ENCODE peak calls at places on chromosomes 6 and 20, in nine cellular contexts. I is bronchial epithelial cell; P is kidney glomerular epithelial cell; F is left cardiac atrium; N is NCI-H2171; Y is neural progenitor cell; J is naive thymus-derived CD8-positive, alpha-beta T cell; R is stimulated activated CD4-positive, alpha-beta T cell treated with anti-CD3 and anti-CD28 coated beads, Interleukin-4, amount 100 ng/mL, for 48 hours; C is globus pallidus. X is an unnamed sample.

GRCh38 chr6:104256547-104257144 is 603.1 kb downstream of the HACE1 start:
- DNase-seq in I (no peak), P (no peak), F (no peak), N (no peak), Y (no peak), J (no peak), R (no peak), C (no peak), X (no peak)

GRCh38 chr6:101102702-101103101 is 221.6 kb upstream of the ASCC3 start:
- DNase-seq in I (peak; percentile 23), P (no peak), F (no peak), N (no peak), Y (no peak), J (no peak), R (no peak), C (no peak), X (no peak)

GRCh38 chr20:53468583-53468982 is 125.1 kb downstream of the ZNF217 start:
- DNase-seq in I (no peak), P (no peak), F (no peak), N (no peak), Y (no peak), J (no peak), R (no peak), C (no peak), X (no peak)

GRCh38 chr6:135014353-135014832 is 40.2 kb downstream of the HBS1L start:
- DNase-seq in I (no peak), P (no peak), F (no peak), N (no peak), Y (no peak), J (no peak), R (no peak), C (no peak), X (no peak)

GRCh38 chr20:38805958-38806854 is 709 bp downstream of the PPP1R16B start:
- DNase-seq in I (no peak), P (no peak), F (no peak), N (no peak), Y (peak; percentile 42), J (peak; percentile 60), R (peak; percentile 22), C (no peak), X (peak; percentile 29)

GRCh38 chr6:137657351-137657911 is 163.2 kb upstream of the OLIG3 start:
- DNase-seq in I (peak; percentile 86), P (peak; percentile 30), F (no peak), N (no peak), Y (no peak), J (no peak), R (no peak), C (no peak), X (no peak)

GRCh38 chr20:41249371-41249770 is 68.2 kb downstream of the ZHX3 start:
- DNase-seq in I (peak; percentile 87), P (peak; percentile 88), F (peak; percentile 84), N (no peak), Y (peak; percentile 19), J (no peak), R (no peak), C (peak; percentile 68), X (no peak)

GRCh38 chr6:168043193-168043847 is 35.7 kb downstream of the FRMD1 start:
- DNase-seq in I (no peak), P (no peak), F (no peak), N (no peak), Y (no peak), J (no peak), R (no peak), C (no peak), X (no peak)

GRCh38 chr6:63452117-63452516 is 120.2 kb upstream of the LOC128125822 start:
- DNase-seq in I (peak; percentile 40), P (no peak), F (no peak), N (no peak), Y (no peak), J (no peak), R (no peak), C (no peak), X (no peak)

GRCh38 chr6:111087106-111087835 is at the start of gene SLC16A10:
- DNase-seq in I (no peak), P (peak; percentile 38), F (peak; percentile 68), N (peak; percentile 90), Y (peak; percentile 89), J (peak; percentile 92), R (peak; percentile 62), C (peak; percentile 28), X (peak; percentile 81)

GRCh38 chr6:142187209-142187608 is 40.1 kb downstream of the VTA1 start:
- DNase-seq in I (peak; percentile 34), P (no peak), F (peak; percentile 72), N (peak; percentile 7), Y (no peak), J (no peak), R (no peak), C (no peak), X (no peak)

GRCh38 chr6:149365197-149365596 is 34.9 kb upstream of the SUMO4 start:
- DNase-seq in I (no peak), P (no peak), F (no peak), N (no peak), Y (no peak), J (no peak), R (no peak), C (no peak), X (no peak)

GRCh38 chr20:6715350-6716063 is 52.0 kb upstream of the BMP2 start:
- DNase-seq in I (no peak), P (no peak), F (no peak), N (no peak), Y (no peak), J (no peak), R (no peak), C (no peak), X (no peak)

GRCh38 chr6:3252369-3252768 is 6.4 kb upstream of the PSMG4 start:
- DNase-seq in I (no peak), P (no peak), F (no peak), N (no peak), Y (no peak), J (no peak), R (no peak), C (no peak), X (no peak)

GRCh38 chr6:27761391-27761790 is 150.8 kb downstream of the OR2B2 start:
- DNase-seq in I (no peak), P (no peak), F (no peak), N (no peak), Y (no peak), J (no peak), R (no peak), C (no peak), X (no peak)

GRCh38 chr20:48425776-48426175 is 402.0 kb downstream of the PREX1 start:
- DNase-seq in I (no peak), P (no peak), F (no peak), N (peak; percentile 25), Y (peak; percentile 70), J (no peak), R (no peak), C (no peak), X (no peak)

GRCh38 chr20:41783423-41784220 is 165.4 kb upstream of the CHD6 start:
- DNase-seq in I (no peak), P (no peak), F (no peak), N (no peak), Y (no peak), J (no peak), R (no peak), C (no peak), X (no peak)

GRCh38 chr6:30075094-30075986 is at the start of gene RNF39:
- DNase-seq in I (peak; percentile 74), P (no peak), F (no peak), N (peak; percentile 54), Y (peak; percentile 59), J (no peak), R (no peak), C (no peak), X (peak; percentile 5)

GRCh38 chr6:26457407-26457795 is 354 bp upstream of the BTN2A1 start:
- DNase-seq in I (no peak), P (no peak), F (peak; percentile 34), N (no peak), Y (no peak), J (peak; percentile 23), R (no peak), C (no peak), X (peak; percentile 37)

X was measured in stimulated activated naive CD4-positive, alpha-beta T cell.